ENCODE peak calls at places on chromosomes 2 and 18, in eight cellular contexts. X, M, V, G, N, T, U and P are unnamed samples. For H3K4me1 and H3K36me3, the result is how much of the 10 kb centered on the place peaks cover.

GRCh38 chr2:26627350-26628105 is 13.6 kb downstream of the CIB4 start:
- DNase-seq in X (no peak), M (no peak), V (no peak), G (peak), N (no peak), T (no peak), U (no peak), P (no peak)

GRCh38 chr18:77160515-77160914 is 27.9 kb upstream of the MBP start:
- DNase-seq in X (no peak), M (no peak), V (no peak), G (no peak), N (no peak), T (no peak), U (no peak), P (no peak)

GRCh38 chr2:159609933-159610523 is 6.3 kb downstream of the BAZ2B start:
- DNase-seq in X (no peak), M (no peak), V (no peak), G (no peak), N (no peak), T (no peak), U (no peak), P (no peak)

GRCh38 chr18:62717059-62717849 is 1.9 kb downstream of the PHLPP1 start:
- DNase-seq in X (no peak), M (peak), V (peak), G (no peak), N (no peak), T (peak), U (peak), P (no peak)

GRCh38 chr2:197011777-197012641 is 85.5 kb upstream of the PGAP1 start:
- DNase-seq in X (no peak), M (peak), V (no peak), G (no peak), N (peak), T (no peak), U (no peak), P (no peak)

GRCh38 chr2:25639131-25639530 is 34.2 kb downstream of the DTNB start:
- DNase-seq in X (no peak), M (no peak), V (no peak), G (no peak), N (no peak), T (no peak), U (no peak), P (no peak)

GRCh38 chr2:239443666-239444567 is 43.1 kb upstream of the HDAC4 start:
- DNase-seq in X (no peak), M (no peak), V (no peak), G (no peak), N (no peak), T (no peak), U (no peak), P (no peak)

GRCh38 chr2:22450831-22451230 is 934.1 kb upstream of the KLHL29 start:
- DNase-seq in X (no peak), M (no peak), V (no peak), G (peak), N (no peak), T (no peak), U (no peak), P (no peak)

GRCh38 chr2:151518802-151519201 is 109.1 kb downstream of the RIF1 start:
- DNase-seq in X (no peak), M (no peak), V (no peak), G (no peak), N (no peak), T (no peak), U (no peak), P (no peak)

GRCh38 chr2:138712212-138712979 is 67.8 kb downstream of the NXPH2 start:
- DNase-seq in X (peak), M (no peak), V (no peak), G (no peak), N (no peak), T (no peak), U (no peak), P (no peak)

GRCh38 chr2:23681356-23682140 is 245.4 kb downstream of the ATAD2B start:
- DNase-seq in X (no peak), M (no peak), V (no peak), G (no peak), N (no peak), T (no peak), U (no peak), P (no peak)

GRCh38 chr2:58045580-58046334 is 849 bp upstream of the VRK2 start:
- DNase-seq in X (no peak), M (no peak), V (no peak), G (no peak), N (no peak), T (no peak), U (no peak), P (no peak)

GRCh38 chr2:217848351-217848957 is 154.3 kb downstream of the TNS1 start:
- DNase-seq in X (no peak), M (no peak), V (no peak), G (no peak), N (no peak), T (no peak), U (no peak), P (no peak)

GRCh38 chr2:217847552-217848350 is 155.0 kb downstream of the TNS1 start:
- DNase-seq in X (no peak), M (no peak), V (no peak), G (no peak), N (no peak), T (no peak), U (no peak), P (no peak)

GRCh38 chr2:217847106-217847505 is 155.7 kb downstream of the TNS1 start:
- DNase-seq in X (no peak), M (no peak), V (no peak), G (no peak), N (peak), T (no peak), U (no peak), P (no peak)

GRCh38 chr2:217849576-217849975 is 153.2 kb downstream of the TNS1 start:
- DNase-seq in X (no peak), M (no peak), V (no peak), G (no peak), N (no peak), T (no peak), U (no peak), P (no peak)

DNA sequence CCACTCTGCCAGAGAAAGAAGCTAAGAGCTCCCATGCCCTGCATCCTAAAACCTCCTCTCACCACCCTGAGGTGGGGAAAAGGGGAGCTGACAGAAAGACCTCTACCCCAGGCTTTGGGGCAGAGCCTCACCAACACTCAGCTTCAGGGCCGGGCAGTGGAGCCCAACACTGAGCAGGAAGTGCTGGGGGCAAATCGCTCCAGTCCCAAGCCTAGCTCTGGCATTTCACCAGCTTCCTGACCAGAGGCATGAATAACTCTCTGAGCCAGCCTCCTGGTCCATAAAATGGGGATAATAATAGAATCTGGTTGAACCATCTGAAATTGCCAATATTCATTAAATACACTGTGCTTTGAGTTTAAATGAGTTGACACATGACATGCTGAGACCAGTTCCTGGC is 153.6 kb downstream of the TNS1 start:
- DNase-seq in X (no peak), M (no peak), V (no peak), G (no peak), N (no peak), T (no peak), U (no peak), P (no peak)
- H3K4me1 ChIP-seq in X (under half), M (under half), V (half or more), G (half or more), N (under half), T (half or more), U (half or more), P (under half)

DNA sequence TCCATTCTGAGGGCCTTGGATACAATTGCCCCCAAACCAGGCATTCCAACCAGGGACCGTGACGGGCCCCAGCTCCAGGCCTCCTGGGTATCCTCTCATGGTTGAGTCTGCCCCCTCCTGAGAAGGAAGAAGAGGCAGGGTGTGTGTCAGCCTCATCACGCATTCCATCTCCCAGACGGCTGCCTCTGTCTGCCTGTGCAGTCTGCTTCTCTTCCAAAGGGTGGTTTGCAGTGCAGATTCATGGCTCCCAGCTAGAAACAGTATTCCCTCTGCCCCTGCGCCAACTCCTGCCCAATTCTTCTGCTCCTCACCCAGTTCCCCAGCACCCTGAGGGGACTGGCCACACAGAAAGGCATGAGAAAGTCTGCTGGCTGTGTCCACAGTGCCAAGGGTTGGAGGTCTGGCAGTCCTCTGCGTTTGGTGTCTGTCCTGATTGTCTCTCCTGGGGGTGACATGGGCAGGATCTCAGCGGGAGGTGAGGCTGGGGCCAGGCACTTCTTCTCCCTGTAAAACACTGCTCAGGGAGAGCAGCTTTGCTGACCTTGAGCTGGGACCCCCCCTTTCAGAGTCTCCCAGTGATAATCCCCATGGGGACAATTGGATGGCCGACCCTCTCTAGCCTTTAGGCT is 163.1 kb downstream of the SMAD7 start:
- DNase-seq in X (no peak), M (peak), V (no peak), G (peak), N (no peak), T (no peak), U (no peak), P (no peak)
- TF ChIP-seq EP300 in X (no peak), M (no peak), V (no peak), G (no peak), N (no peak), T (no peak), U (no peak), P (no peak)

DNA sequence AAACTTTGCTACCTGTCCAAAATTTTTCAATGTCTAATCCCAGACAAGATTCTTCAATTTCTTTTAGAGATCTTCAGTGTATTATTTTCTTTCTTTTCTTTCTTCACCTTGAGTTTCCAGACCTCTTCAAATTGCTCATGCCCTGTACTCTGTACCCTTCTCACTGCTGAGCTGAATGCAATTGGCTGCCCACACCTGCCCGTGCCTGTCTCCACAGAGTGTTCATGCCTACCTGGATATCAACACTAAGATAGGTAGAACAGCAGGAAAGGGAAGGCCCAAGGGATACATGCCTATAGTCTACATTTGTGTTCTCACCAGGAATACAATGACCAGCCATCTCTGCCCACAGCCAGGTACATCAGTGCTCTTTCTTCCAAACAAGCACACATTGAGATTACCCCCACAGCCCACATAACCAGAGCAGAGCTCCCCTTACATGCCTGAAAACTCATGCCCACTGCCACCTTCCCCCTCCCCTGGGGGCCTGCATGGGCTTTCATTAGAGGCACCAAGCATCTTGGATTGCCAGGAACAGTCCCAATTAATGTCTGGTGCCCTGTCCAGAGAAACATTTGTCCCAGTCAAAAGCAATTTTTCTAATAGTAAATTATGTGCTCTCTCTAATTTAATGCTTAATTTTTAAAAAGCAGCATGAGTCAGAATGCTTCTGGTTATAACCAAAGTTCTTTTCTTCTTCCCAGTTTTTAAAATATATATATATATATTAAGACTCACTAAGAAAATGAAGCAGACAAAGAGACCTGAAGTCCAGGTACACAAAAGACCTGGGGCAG is 134.9 kb upstream of the SLC14A2 start:
- DNase-seq in X (no peak), M (no peak), V (no peak), G (no peak), N (no peak), T (no peak), U (no peak), P (no peak)
- H3K36me3 ChIP-seq in X (under half), M (under half), V (under half), G (under half), N (under half), T (under half), U (under half), P (under half)

GRCh38 chr2:132640116-132640515 is 29.9 kb downstream of the LYPD1 start:
- DNase-seq in X (no peak), M (no peak), V (no peak), G (no peak), N (no peak), T (no peak), U (no peak), P (no peak)

GRCh38 chr2:132641819-132642218 is 28.2 kb downstream of the LYPD1 start:
- DNase-seq in X (no peak), M (no peak), V (no peak), G (no peak), N (no peak), T (no peak), U (no peak), P (no peak)

GRCh38 chr2:132645943-132646804 is 23.8 kb downstream of the LYPD1 start:
- DNase-seq in X (no peak), M (no peak), V (no peak), G (no peak), N (no peak), T (no peak), U (no peak), P (no peak)

GRCh38 chr2:132645176-132645575 is 24.8 kb downstream of the LYPD1 start:
- DNase-seq in X (no peak), M (no peak), V (no peak), G (no peak), N (no peak), T (no peak), U (no peak), P (no peak)

GRCh38 chr2:132642415-132642814 is 27.6 kb downstream of the LYPD1 start:
- DNase-seq in X (no peak), M (no peak), V (no peak), G (no peak), N (no peak), T (no peak), U (no peak), P (no peak)
- H3K4me1 ChIP-seq in X (under half), M (under half), V (under half), G (under half), N (under half), T (under half), U (under half), P (under half)

DNA sequence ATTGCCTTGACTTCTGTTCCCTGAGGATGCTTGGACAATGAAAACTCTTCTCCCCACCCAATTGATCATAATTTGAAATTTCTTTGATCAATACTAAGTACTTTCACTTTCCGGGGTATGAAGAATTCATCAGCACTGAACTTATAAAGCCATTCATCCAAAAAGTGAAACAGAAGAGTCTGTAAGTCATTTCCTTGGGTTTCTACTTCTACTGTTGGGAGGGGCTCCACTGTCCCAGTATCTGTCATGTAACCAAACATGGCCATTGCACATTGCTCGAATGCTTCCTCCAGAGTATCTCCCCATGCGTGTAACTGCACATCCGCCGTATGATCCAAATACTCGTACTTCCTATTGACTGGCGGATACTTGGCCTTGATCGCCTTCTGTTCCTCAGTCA is 30.3 kb downstream of the NCL start:
- DNase-seq in X (no peak), M (no peak), V (no peak), G (peak), N (no peak), T (no peak), U (no peak), P (no peak)
- TF ChIP-seq EP300 in X (no peak), M (no peak), V (no peak), G (no peak), N (no peak), T (no peak), U (no peak), P (no peak)

GRCh38 chr2:229805559-229805958 is 91.2 kb upstream of the DNER start:
- DNase-seq in X (no peak), M (no peak), V (no peak), G (no peak), N (no peak), T (no peak), U (no peak), P (no peak)

GRCh38 chr2:229802785-229803184 is 88.4 kb upstream of the DNER start:
- DNase-seq in X (no peak), M (no peak), V (no peak), G (no peak), N (no peak), T (no peak), U (no peak), P (no peak)

GRCh38 chr2:229798446-229799147 is 84.2 kb upstream of the DNER start:
- DNase-seq in X (no peak), M (no peak), V (no peak), G (no peak), N (no peak), T (no peak), U (no peak), P (peak)

DNA sequence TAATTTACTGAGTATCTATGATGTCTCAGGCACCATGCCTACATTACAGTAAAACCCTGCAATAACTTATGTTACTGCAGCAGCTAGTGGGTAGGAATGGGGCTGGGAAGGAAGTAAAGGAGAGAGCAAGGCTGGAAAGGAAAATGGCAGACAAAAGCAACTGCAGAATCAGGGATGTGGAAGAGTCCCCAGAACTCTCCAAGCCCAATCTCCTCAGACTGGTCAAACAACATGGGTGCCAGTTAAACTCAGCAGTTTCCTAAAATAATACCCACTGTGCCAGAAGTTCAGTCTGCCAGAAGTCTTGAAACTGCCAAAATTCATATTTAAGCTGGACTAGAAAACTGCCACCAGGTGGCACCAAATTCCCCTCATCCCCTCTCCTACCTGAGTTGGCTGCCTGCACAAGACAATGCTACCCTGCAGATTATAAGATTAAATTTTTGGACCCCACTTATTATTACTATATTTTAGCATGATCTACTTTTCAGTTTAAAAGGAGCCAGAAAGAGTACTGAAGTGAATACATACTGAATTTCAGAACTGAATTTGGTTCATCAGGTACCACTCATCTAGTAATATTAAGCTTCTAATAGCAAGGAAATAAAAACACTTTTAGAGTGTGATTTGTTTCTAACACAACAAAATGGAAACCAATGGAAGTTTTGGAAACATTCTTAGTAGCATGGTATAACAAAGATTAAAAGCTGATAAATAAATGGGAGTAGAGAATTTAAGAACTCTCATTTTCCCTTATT is 86.8 kb upstream of the DNER start:
- DNase-seq in X (peak), M (peak), V (peak), G (no peak), N (peak), T (peak), U (peak), P (peak)
- H3K36me3 ChIP-seq in X (under half), M (half or more), V (under half), G (under half), N (half or more), T (under half), U (half or more), P (under half)